ENCODE peak calls at places on chromosomes 1 and 21, in eight cellular contexts. One of them, this sample, is unnamed.

GRCh38 chr1:171420810-171421209 is 64.5 kb upstream of the PRRC2C start:
- DNase-seq in brain microvascular endothelial cell: no peak
- DNase-seq in choroid plexus epithelial cell: no peak
- DNase-seq in heart left ventricle: no peak
- DNase-seq in left lung: no peak
- DNase-seq in pancreas: no peak
- DNase-seq in T-cell: no peak
- DNase-seq in activated CD4-positive, alpha-beta memory T cell treated with anti-CD3 and anti-CD28 coated beads, Interleukin-2, amount 10 ng/mL, durations not matched to agents 7 days and 5 days: no peak
- DNase-seq in this sample: no peak

GRCh38 chr1:203607169-203607873 is 19.3 kb upstream of the ATP2B4 start:
- DNase-seq in brain microvascular endothelial cell: peak
- DNase-seq in choroid plexus epithelial cell: peak
- DNase-seq in heart left ventricle: peak
- DNase-seq in left lung: no peak
- DNase-seq in pancreas: no peak
- DNase-seq in T-cell: peak
- DNase-seq in activated CD4-positive, alpha-beta memory T cell treated with anti-CD3 and anti-CD28 coated beads, Interleukin-2, amount 10 ng/mL, durations not matched to agents 7 days and 5 days: peak
- DNase-seq in this sample: no peak

GRCh38 chr21:41211041-41211426 is 43.1 kb downstream of the BACE2 start:
- DNase-seq in brain microvascular endothelial cell: no peak
- DNase-seq in choroid plexus epithelial cell: no peak
- DNase-seq in heart left ventricle: no peak
- DNase-seq in left lung: no peak
- DNase-seq in pancreas: no peak
- DNase-seq in T-cell: no peak
- DNase-seq in activated CD4-positive, alpha-beta memory T cell treated with anti-CD3 and anti-CD28 coated beads, Interleukin-2, amount 10 ng/mL, durations not matched to agents 7 days and 5 days: no peak
- DNase-seq in this sample: no peak

GRCh38 chr1:61079898-61080336 is 2.4 kb upstream of the NFIA start:
- DNase-seq in brain microvascular endothelial cell: peak
- DNase-seq in choroid plexus epithelial cell: peak
- DNase-seq in heart left ventricle: peak
- DNase-seq in left lung: peak
- DNase-seq in pancreas: peak
- DNase-seq in T-cell: no peak
- DNase-seq in activated CD4-positive, alpha-beta memory T cell treated with anti-CD3 and anti-CD28 coated beads, Interleukin-2, amount 10 ng/mL, durations not matched to agents 7 days and 5 days: no peak
- DNase-seq in this sample: no peak

GRCh38 chr1:151713874-151714273 is 2.7 kb downstream of the CELF3 start:
- DNase-seq in brain microvascular endothelial cell: no peak
- DNase-seq in choroid plexus epithelial cell: no peak
- DNase-seq in heart left ventricle: no peak
- DNase-seq in left lung: no peak
- DNase-seq in pancreas: no peak
- DNase-seq in T-cell: no peak
- DNase-seq in activated CD4-positive, alpha-beta memory T cell treated with anti-CD3 and anti-CD28 coated beads, Interleukin-2, amount 10 ng/mL, durations not matched to agents 7 days and 5 days: no peak
- DNase-seq in this sample: no peak

GRCh38 chr1:223153177-223154119 is 10.4 kb upstream of the TLR5 start:
- DNase-seq in brain microvascular endothelial cell: peak
- DNase-seq in choroid plexus epithelial cell: peak
- DNase-seq in heart left ventricle: peak
- DNase-seq in left lung: no peak
- DNase-seq in pancreas: no peak
- DNase-seq in T-cell: no peak
- DNase-seq in activated CD4-positive, alpha-beta memory T cell treated with anti-CD3 and anti-CD28 coated beads, Interleukin-2, amount 10 ng/mL, durations not matched to agents 7 days and 5 days: no peak
- DNase-seq in this sample: no peak

GRCh38 chr21:41369915-41370839 is 8.3 kb downstream of the MX2 start:
- DNase-seq in brain microvascular endothelial cell: no peak
- DNase-seq in choroid plexus epithelial cell: no peak
- DNase-seq in heart left ventricle: no peak
- DNase-seq in left lung: no peak
- DNase-seq in pancreas: no peak
- DNase-seq in T-cell: peak
- DNase-seq in activated CD4-positive, alpha-beta memory T cell treated with anti-CD3 and anti-CD28 coated beads, Interleukin-2, amount 10 ng/mL, durations not matched to agents 7 days and 5 days: peak
- DNase-seq in this sample: no peak

GRCh38 chr1:17149771-17150170 is 30.5 kb upstream of the PADI2 start:
- DNase-seq in brain microvascular endothelial cell: no peak
- DNase-seq in choroid plexus epithelial cell: no peak
- DNase-seq in heart left ventricle: no peak
- DNase-seq in left lung: no peak
- DNase-seq in pancreas: no peak
- DNase-seq in T-cell: no peak
- DNase-seq in activated CD4-positive, alpha-beta memory T cell treated with anti-CD3 and anti-CD28 coated beads, Interleukin-2, amount 10 ng/mL, durations not matched to agents 7 days and 5 days: no peak
- DNase-seq in this sample: no peak

GRCh38 chr1:166221316-166221715 is 54.5 kb upstream of the FAM78B start:
- DNase-seq in brain microvascular endothelial cell: no peak
- DNase-seq in choroid plexus epithelial cell: no peak
- DNase-seq in heart left ventricle: no peak
- DNase-seq in left lung: no peak
- DNase-seq in pancreas: no peak
- DNase-seq in T-cell: no peak
- DNase-seq in activated CD4-positive, alpha-beta memory T cell treated with anti-CD3 and anti-CD28 coated beads, Interleukin-2, amount 10 ng/mL, durations not matched to agents 7 days and 5 days: no peak
- DNase-seq in this sample: no peak

GRCh38 chr1:234598974-234599616 is 10.9 kb downstream of the IRF2BP2 start:
- DNase-seq in brain microvascular endothelial cell: peak
- DNase-seq in choroid plexus epithelial cell: peak
- DNase-seq in heart left ventricle: no peak
- DNase-seq in left lung: no peak
- DNase-seq in pancreas: no peak
- DNase-seq in T-cell: no peak
- DNase-seq in activated CD4-positive, alpha-beta memory T cell treated with anti-CD3 and anti-CD28 coated beads, Interleukin-2, amount 10 ng/mL, durations not matched to agents 7 days and 5 days: no peak
- DNase-seq in this sample: no peak

GRCh38 chr1:202575906-202576653 is 134.2 kb downstream of the SYT2 start:
- DNase-seq in brain microvascular endothelial cell: no peak
- DNase-seq in choroid plexus epithelial cell: peak
- DNase-seq in heart left ventricle: no peak
- DNase-seq in left lung: no peak
- DNase-seq in pancreas: no peak
- DNase-seq in T-cell: no peak
- DNase-seq in activated CD4-positive, alpha-beta memory T cell treated with anti-CD3 and anti-CD28 coated beads, Interleukin-2, amount 10 ng/mL, durations not matched to agents 7 days and 5 days: no peak
- DNase-seq in this sample: no peak

GRCh38 chr1:225977937-225978748 is 21.0 kb downstream of the SDE2 start:
- DNase-seq in brain microvascular endothelial cell: no peak
- DNase-seq in choroid plexus epithelial cell: no peak
- DNase-seq in heart left ventricle: no peak
- DNase-seq in left lung: no peak
- DNase-seq in pancreas: peak
- DNase-seq in T-cell: no peak
- DNase-seq in activated CD4-positive, alpha-beta memory T cell treated with anti-CD3 and anti-CD28 coated beads, Interleukin-2, amount 10 ng/mL, durations not matched to agents 7 days and 5 days: peak
- DNase-seq in this sample: no peak

GRCh38 chr1:114750780-114751179 is 7.0 kb downstream of the CSDE1 start:
- DNase-seq in brain microvascular endothelial cell: no peak
- DNase-seq in choroid plexus epithelial cell: peak
- DNase-seq in heart left ventricle: no peak
- DNase-seq in left lung: no peak
- DNase-seq in pancreas: no peak
- DNase-seq in T-cell: no peak
- DNase-seq in activated CD4-positive, alpha-beta memory T cell treated with anti-CD3 and anti-CD28 coated beads, Interleukin-2, amount 10 ng/mL, durations not matched to agents 7 days and 5 days: no peak
- DNase-seq in this sample: peak

This sample was measured in NCI-H146.